ENCODE peak calls at places on chromosomes 2 and 18, in six cellular contexts. P is sigmoid colon, W is breast epithelium, X is coronary artery, D is GM12864, C is Panc1. V is an unnamed sample.

GRCh38 chr2:189124175-189124574 is 55.4 kb downstream of the COL5A2 start:
- DNase-seq in C (no peak), D (no peak), W (no peak), X (no peak), P (no peak), V (no peak)

GRCh38 chr2:101369100-101369499 is 18.2 kb downstream of the CREG2 start:
- DNase-seq in C (no peak), X (no peak), W (no peak), P (no peak), D (no peak), V (no peak)

GRCh38 chr2:45755585-45756330 is 104.3 kb downstream of the PRKCE start:
- DNase-seq in D (no peak), C (no peak), W (no peak), P (no peak), X (no peak), V (no peak)

GRCh38 chr2:349390-349789 is 61.5 kb upstream of the ALKAL2 start:
- DNase-seq in X (no peak), P (no peak), C (no peak), W (no peak), D (no peak), V (no peak)

GRCh38 chr2:83103602-83104001 is 1355.5 kb downstream of the SUCLG1 start:
- DNase-seq in D (no peak), X (no peak), W (no peak), C (peak), P (no peak), V (no peak)

GRCh38 chr2:74137651-74138050 is 10.1 kb downstream of the BOLA3 start:
- DNase-seq in X (no peak), C (no peak), W (no peak), D (no peak), P (no peak), V (no peak)

GRCh38 chr18:49447810-49448745 is 12.4 kb downstream of the DYM start:
- DNase-seq in P (no peak), D (no peak), W (no peak), X (no peak), C (no peak), V (no peak)

GRCh38 chr2:31207790-31208189 is 9.5 kb downstream of the CAPN14 start:
- DNase-seq in D (no peak), C (no peak), W (no peak), P (no peak), X (no peak), V (no peak)

GRCh38 chr2:26640331-26640745 is 828 bp downstream of the CIB4 start:
- DNase-seq in C (no peak), W (no peak), D (no peak), X (no peak), P (no peak), V (peak)

GRCh38 chr2:216849987-216850386 is 9.9 kb downstream of the TNP1 start:
- DNase-seq in D (no peak), W (peak), P (peak), C (no peak), X (no peak), V (no peak)

GRCh38 chr18:61998957-61999356 is 106.2 kb upstream of the RNF152 start:
- DNase-seq in D (no peak), X (no peak), C (no peak), P (no peak), W (no peak), V (no peak)

GRCh38 chr18:27921392-27921791 is 255.5 kb downstream of the CDH2 start:
- DNase-seq in P (no peak), X (no peak), C (no peak), W (no peak), D (no peak), V (no peak)

GRCh38 chr2:68594674-68595492 is 48.5 kb upstream of the PROKR1 start:
- DNase-seq in P (no peak), D (peak), X (no peak), C (peak), W (no peak), V (peak)

GRCh38 chr2:220432645-220433044 is 805.2 kb downstream of the SLC4A3 start:
- DNase-seq in W (no peak), D (peak), C (no peak), P (no peak), X (no peak), V (no peak)

GRCh38 chr2:1638281-1638860 is 105.9 kb downstream of the PXDN start:
- DNase-seq in D (no peak), W (no peak), X (peak), C (no peak), P (peak), V (no peak)

GRCh38 chr18:9410515-9410914 is 64.8 kb upstream of the RALBP1 start:
- DNase-seq in D (no peak), X (no peak), C (no peak), W (no peak), P (no peak), V (no peak)

GRCh38 chr2:111135910-111136297 is 15.2 kb downstream of the BCL2L11 start:
- DNase-seq in D (no peak), P (no peak), W (peak), C (no peak), X (no peak), V (peak)

GRCh38 chr2:10063566-10063965 is 16.6 kb downstream of the CYS1 start:
- DNase-seq in X (no peak), W (no peak), D (no peak), P (no peak), C (no peak), V (no peak)

GRCh38 chr2:233075966-233076339 is 15.8 kb downstream of the INPP5D start:
- DNase-seq in X (peak), P (no peak), D (no peak), C (no peak), W (no peak), V (no peak)

GRCh38 chr18:6879508-6880195 is 150.1 kb downstream of the ARHGAP28 start:
- DNase-seq in X (no peak), D (no peak), C (no peak), P (no peak), W (no peak), V (no peak)

GRCh38 chr18:10291568-10291981 is 162.9 kb upstream of the APCDD1 start:
- DNase-seq in D (no peak), X (no peak), C (no peak), W (no peak), P (peak), V (no peak)

GRCh38 chr2:15154289-15154688 is 406.8 kb downstream of the NBAS start:
- DNase-seq in W (no peak), P (no peak), D (no peak), X (no peak), C (no peak), V (no peak)

GRCh38 chr18:12336887-12337286 is 28.8 kb downstream of the TUBB6 start:
- DNase-seq in X (no peak), D (no peak), P (no peak), W (no peak), C (no peak), V (no peak)

GRCh38 chr2:80303006-80303741 is 1.4 kb downstream of the LRRTM1 start:
- DNase-seq in P (no peak), W (no peak), C (no peak), X (no peak), D (no peak), V (no peak)

GRCh38 chr2:197008229-197008628 is 81.7 kb upstream of the PGAP1 start:
- DNase-seq in X (no peak), W (no peak), C (no peak), D (no peak), P (no peak), V (no peak)

GRCh38 chr2:128308284-128308731 is 10.4 kb downstream of the HS6ST1 start:
- DNase-seq in D (no peak), C (no peak), P (peak), W (no peak), X (no peak), V (no peak)

GRCh38 chr2:141055526-141055925 is 1075.3 kb downstream of the LRP1B start:
- DNase-seq in W (no peak), D (no peak), P (no peak), C (no peak), X (no peak), V (no peak)

GRCh38 chr2:203446071-203446481 is 89.0 kb downstream of the RAPH1 start:
- DNase-seq in X (no peak), P (no peak), C (no peak), D (no peak), W (no peak), V (no peak)

GRCh38 chr2:159211447-159212396 is 74.8 kb downstream of the WDSUB1 start:
- DNase-seq in C (no peak), W (no peak), X (peak), P (no peak), D (no peak), V (no peak)
- H3K4me3 ChIP-seq in C (no peak), W (no peak), X (no peak), P (no peak), D (no peak), V (no peak)

DNA sequence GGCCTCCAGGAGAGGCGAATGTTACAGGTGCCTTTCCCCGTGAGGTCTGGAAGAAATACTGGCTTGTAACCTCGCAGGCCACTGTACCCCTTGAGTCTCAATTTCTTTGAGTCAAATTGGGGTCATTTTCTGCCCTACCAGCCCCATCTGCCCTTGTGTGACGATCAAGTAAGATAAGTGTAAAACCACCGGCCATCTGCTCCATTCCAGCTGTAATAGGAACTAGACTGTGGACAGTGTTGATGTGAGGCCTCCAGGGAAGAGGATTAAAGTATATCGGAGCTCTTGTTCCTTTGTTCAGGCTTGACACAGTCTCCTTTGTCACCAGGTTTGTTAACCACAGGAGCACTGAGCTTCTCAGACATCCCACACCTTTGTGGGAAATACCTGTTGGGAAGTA is 65.6 kb downstream of the MRPS9 start:
- DNase-seq in W (no peak), X (no peak), D (no peak), P (no peak), C (no peak), V (no peak)
- H3K4me3 ChIP-seq in W (no peak), X (no peak), D (no peak), P (no peak), C (no peak), V (no peak)

GRCh38 chr2:33320573-33320972 is 155.9 kb upstream of the RASGRP3 start:
- DNase-seq in X (no peak), W (no peak), P (no peak), C (no peak), D (no peak), V (no peak)
- H3K4me3 ChIP-seq in X (no peak), W (no peak), P (no peak), C (no peak), D (no peak), V (no peak)

GRCh38 chr2:40448476-40449079 is 3.3 kb downstream of the SLC8A1 start:
- DNase-seq in C (no peak), P (no peak), X (no peak), W (no peak), D (no peak), V (no peak)
- H3K4me3 ChIP-seq in C (no peak), P (no peak), X (no peak), W (no peak), D (no peak), V (no peak)

GRCh38 chr18:46337206-46337710 is 233.1 kb downstream of the HAUS1 start:
- DNase-seq in C (no peak), W (no peak), P (peak), D (no peak), X (no peak), V (no peak)
- H3K4me3 ChIP-seq in C (no peak), W (no peak), P (no peak), D (no peak), X (no peak), V (no peak)

V was measured in lung.